ENCODE peak calls at places on chromosomes 3 and 15, in five cellular contexts. U is GM23338; D is CD8-positive, alpha-beta memory T cell; Z is sigmoid colon; V is lower lobe of right lung. K is an unnamed sample.

GRCh38 chr15:78243491-78243941 is 9.2 kb upstream of the ACSBG1 start:
- DNase-seq in U (peak; percentile 87), D (no peak), Z (peak; percentile 79), V (no peak), K (peak; percentile 90)

GRCh38 chr3:193947636-193948035 is 188.3 kb upstream of the HES1 start:
- DNase-seq in U (no peak), D (no peak), Z (no peak), V (no peak), K (no peak)

GRCh38 chr3:105656607-105657504 is 212.0 kb downstream of the CBLB start:
- DNase-seq in U (no peak), D (no peak), Z (no peak), V (no peak), K (no peak)

GRCh38 chr15:77535845-77536244 is 96.9 kb downstream of the LINGO1 start:
- DNase-seq in U (peak; percentile 60), D (no peak), Z (peak; percentile 19), V (no peak), K (no peak)

GRCh38 chr3:160163259-160163878 is 61.9 kb upstream of the C3orf80 start:
- DNase-seq in U (no peak), D (no peak), Z (no peak), V (no peak), K (no peak)

GRCh38 chr3:173983353-173983752 is 585.8 kb downstream of the NLGN1 start:
- DNase-seq in U (no peak), D (no peak), Z (no peak), V (no peak), K (no peak)

GRCh38 chr3:37905987-37906674 is 44.5 kb downstream of the CTDSPL start:
- DNase-seq in U (no peak), D (no peak), Z (no peak), V (no peak), K (no peak)

GRCh38 chr3:14988988-14989394 is 41.6 kb downstream of the NR2C2 start:
- DNase-seq in U (peak; percentile 79), D (no peak), Z (no peak), V (no peak), K (no peak)

GRCh38 chr3:47082519-47082918 is 81.4 kb downstream of the SETD2 start:
- DNase-seq in U (no peak), D (no peak), Z (no peak), V (no peak), K (no peak)

GRCh38 chr3:27686642-27687041 is 35.5 kb downstream of the EOMES start:
- DNase-seq in U (no peak), D (no peak), Z (no peak), V (no peak), K (no peak)

GRCh38 chr15:25182098-25182478 is 227.3 kb downstream of the SNRPN start:
- DNase-seq in U (no peak), D (no peak), Z (peak; percentile 35), V (peak; percentile 15), K (no peak)

GRCh38 chr15:66565731-66566130 is at the start of gene LCTL:
- DNase-seq in U (peak; percentile 82), D (no peak), Z (no peak), V (no peak), K (no peak)

GRCh38 chr15:74723754-74724334 is 1.5 kb downstream of the CYP1A1 start:
- DNase-seq in U (peak; percentile 93), D (no peak), Z (no peak), V (no peak), K (no peak)

GRCh38 chr3:172367205-172368105 is 80.8 kb downstream of the GHSR start:
- DNase-seq in U (no peak), D (no peak), Z (no peak), V (no peak), K (no peak)

GRCh38 chr3:155178810-155179424 is 98.8 kb downstream of the MME start:
- DNase-seq in U (no peak), D (no peak), Z (no peak), V (no peak), K (no peak)

GRCh38 chr3:190101320-190102117 is 19.2 kb downstream of the P3H2 start:
- DNase-seq in U (peak; percentile 45), D (no peak), Z (no peak), V (no peak), K (no peak)

GRCh38 chr15:100521907-100522306 is 6.8 kb downstream of the CERS3 start:
- DNase-seq in U (no peak), D (no peak), Z (no peak), V (no peak), K (no peak)

GRCh38 chr3:14203521-14204079 is 25.0 kb downstream of the LSM3 start:
- DNase-seq in U (peak; percentile 80), D (peak; percentile 21), Z (peak; percentile 83), V (peak; percentile 50), K (no peak)

GRCh38 chr3:36201546-36201945 is 178.8 kb upstream of the STAC start:
- DNase-seq in U (peak; percentile 21), D (no peak), Z (no peak), V (no peak), K (no peak)

GRCh38 chr3:178602864-178603263 is 66.6 kb downstream of the KCNMB2 start:
- DNase-seq in U (no peak), D (no peak), Z (no peak), V (no peak), K (no peak)

GRCh38 chr15:88397506-88397905 is 69.7 kb downstream of the MRPL46 start:
- DNase-seq in U (no peak), D (no peak), Z (no peak), V (no peak), K (no peak)

DNA sequence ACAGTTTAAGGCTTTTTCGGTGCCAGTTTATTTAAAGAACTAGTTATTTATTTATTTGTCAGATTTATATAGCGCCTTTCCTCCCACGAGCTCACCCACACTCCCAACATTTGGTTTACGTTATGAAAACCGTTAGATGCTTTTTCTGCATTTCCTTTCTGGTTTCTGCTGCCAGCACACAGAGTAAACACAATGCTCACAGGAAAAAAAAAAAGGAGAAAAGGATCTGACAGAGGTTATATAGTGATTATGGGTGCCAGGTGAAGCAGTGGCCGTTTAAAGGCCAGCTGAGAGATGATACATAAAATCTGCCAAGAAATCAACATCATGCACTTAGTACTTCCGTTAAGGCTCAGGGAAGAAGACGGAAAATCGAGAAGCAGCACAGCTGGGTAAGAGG is 37.9 kb downstream of the ETV5 start:
- DNase-seq in U (no peak), D (no peak), Z (no peak), V (no peak), K (no peak)
- H3K36me3 ChIP-seq in U (no peaks in the 10 kb centered on the region), D (no peaks in the 10 kb centered on the region), Z (peaks cover 4% of the 10 kb centered on the region), V (no peaks in the 10 kb centered on the region), K (no peaks in the 10 kb centered on the region)

DNA sequence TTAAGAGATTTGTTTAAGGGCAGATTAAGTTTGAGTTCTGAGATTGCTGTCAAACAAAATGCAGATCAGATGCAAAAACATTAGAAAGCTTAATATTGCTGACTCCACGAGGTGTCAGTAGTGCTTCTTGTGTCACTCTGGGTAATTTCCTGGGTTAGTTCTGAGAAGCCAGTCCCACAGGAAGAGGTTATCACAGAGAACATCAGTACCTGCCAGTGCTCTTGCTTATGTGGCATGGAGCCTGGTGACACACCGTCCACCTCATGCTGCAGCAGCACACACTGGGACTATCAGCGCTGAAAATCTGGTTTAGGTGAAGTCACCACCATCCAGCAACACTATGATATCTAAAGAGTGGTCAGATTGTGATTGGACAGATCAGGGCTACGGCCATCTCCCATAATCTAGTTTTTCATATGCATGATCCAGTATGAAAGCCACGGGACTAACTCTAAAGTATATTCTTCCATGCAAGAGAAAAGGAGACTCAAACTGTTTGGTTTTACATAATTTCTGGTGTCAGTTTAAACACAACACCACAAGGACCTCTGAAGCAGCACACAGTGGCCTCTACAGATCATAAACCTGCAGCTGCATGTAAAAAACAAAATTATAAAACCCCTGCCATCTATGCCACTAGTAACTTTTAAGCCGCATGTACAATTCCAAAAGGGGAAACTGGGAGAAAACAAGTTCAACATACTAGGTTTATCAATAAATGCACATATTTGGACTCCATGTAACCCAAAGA is 36.1 kb upstream of the MYO5C start:
- DNase-seq in U (peak; percentile 33), D (peak; percentile 24), Z (no peak), V (no peak), K (no peak)
- H3K4me3 ChIP-seq in U (no peak overlapping the region), D (no peak overlapping the region), Z (no peak overlapping the region), V (no peak overlapping the region), K (no peak overlapping the region)

GRCh38 chr3:53672987-53673386 is 173.2 kb downstream of the CHDH start:
- DNase-seq in U (no peak), D (no peak), Z (no peak), V (no peak), K (no peak)

GRCh38 chr3:53677406-53677805 is 168.8 kb downstream of the CHDH start:
- DNase-seq in U (no peak), D (no peak), Z (no peak), V (no peak), K (no peak)

GRCh38 chr3:53675942-53676341 is 170.3 kb downstream of the CHDH start:
- DNase-seq in U (no peak), D (no peak), Z (no peak), V (no peak), K (no peak)

GRCh38 chr3:53675022-53675697 is 171.1 kb downstream of the CHDH start:
- DNase-seq in U (no peak), D (no peak), Z (no peak), V (no peak), K (no peak)

DNA sequence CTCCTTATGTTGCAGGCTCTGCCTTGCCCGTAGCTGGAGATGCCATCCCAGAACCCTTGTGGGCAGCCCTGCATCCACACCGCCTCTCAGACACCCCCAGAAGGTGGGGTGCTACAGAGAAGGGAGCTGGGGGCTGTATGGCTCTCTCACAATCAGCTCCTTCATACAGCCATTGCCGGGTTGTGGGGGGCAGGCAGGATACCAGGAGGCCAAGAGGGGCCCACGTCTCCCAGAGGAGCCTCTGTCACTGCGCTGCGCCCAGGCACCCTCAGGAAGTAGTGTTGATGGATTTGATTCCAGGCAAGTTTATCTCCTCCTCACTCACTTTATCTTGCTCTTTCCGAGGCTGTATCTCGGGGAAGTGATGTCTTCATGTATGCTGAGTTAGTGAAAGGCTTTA is 171.6 kb downstream of the CHDH start:
- DNase-seq in U (no peak), D (no peak), Z (no peak), V (no peak), K (no peak)
- H3K27ac ChIP-seq in U (no peak overlapping the region), D (no peak overlapping the region), Z (no peak overlapping the region), V (peak overlapping the region; percentile 8), K (no peak overlapping the region)

GRCh38 chr3:186940965-186941364 is 10.6 kb downstream of the ST6GAL1 start:
- DNase-seq in U (no peak), D (no peak), Z (no peak), V (no peak), K (no peak)

GRCh38 chr3:186946756-186947375 is 16.5 kb downstream of the ST6GAL1 start:
- DNase-seq in U (no peak), D (no peak), Z (no peak), V (no peak), K (no peak)

GRCh38 chr3:186949281-186949982 is 19.1 kb downstream of the ST6GAL1 start:
- DNase-seq in U (no peak), D (no peak), Z (no peak), V (no peak), K (no peak)

GRCh38 chr3:186942168-186942567 is 11.8 kb downstream of the ST6GAL1 start:
- DNase-seq in U (no peak), D (no peak), Z (no peak), V (no peak), K (no peak)

DNA sequence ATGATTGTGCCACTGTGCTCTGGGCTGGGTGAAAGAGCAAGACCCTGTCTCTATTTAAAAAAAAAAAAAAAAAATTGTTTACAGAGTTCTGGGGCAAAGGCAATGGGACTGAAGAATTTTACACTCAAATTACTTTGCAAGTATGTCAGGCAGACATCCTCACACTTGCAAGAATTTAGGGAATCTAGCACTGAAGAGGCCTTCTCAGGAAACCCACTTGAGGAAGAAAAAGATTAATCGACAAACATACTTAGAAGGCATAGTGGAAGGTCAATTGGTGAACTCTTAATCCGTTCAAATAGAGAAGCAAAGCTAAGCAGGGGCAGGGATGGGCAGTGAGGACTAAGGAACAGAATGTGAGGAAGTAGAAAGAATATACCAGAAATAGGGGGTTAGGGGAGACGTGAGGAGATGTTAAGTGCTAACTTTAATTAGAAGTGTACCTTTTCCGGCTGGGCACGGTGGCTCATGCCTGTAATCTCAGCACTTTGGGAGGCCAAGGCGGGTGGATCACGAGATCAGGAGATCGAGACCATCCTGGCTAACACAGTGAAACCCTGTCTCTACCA is 15.0 kb downstream of the ST6GAL1 start:
- DNase-seq in U (no peak), D (no peak), Z (no peak), V (peak; percentile 58), K (no peak)
- H3K36me3 ChIP-seq in U (peaks cover 6% of the 10 kb centered on the region), D (peaks cover 31% of the 10 kb centered on the region), Z (no peaks in the 10 kb centered on the region), V (peaks cover 15% of the 10 kb centered on the region), K (no peaks in the 10 kb centered on the region)

K was measured in kidney.